ENCODE peak calls at places on chromosomes 12 and 14, in eight cellular contexts. X, Z, H, A, P, S, B and D are unnamed samples.

GRCh38 chr14:24798911-24799310 is 164.9 kb upstream of the GZMB start:
- DNase-seq in B (no peak), X (no peak), Z (no peak), A (no peak), P (no peak), H (no peak), S (no peak), D (no peak)

GRCh38 chr12:113461666-113462065 is 10.0 kb downstream of the LHX5 start:
- DNase-seq in P (peak), Z (no peak), S (no peak), B (peak), X (peak), A (peak), H (no peak), D (no peak)

GRCh38 chr12:26434299-26434915 is 239.0 kb downstream of the SSPN start:
- DNase-seq in Z (peak), S (peak), P (peak), B (peak), H (no peak), X (peak), A (peak), D (peak)

GRCh38 chr12:76194724-76195123 is 110.2 kb upstream of the NAP1L1 start:
- DNase-seq in H (no peak), P (no peak), B (no peak), S (no peak), X (no peak), A (no peak), Z (no peak), D (no peak)

GRCh38 chr12:113030875-113031525 is 25.5 kb upstream of the DTX1 start:
- DNase-seq in Z (peak), P (peak), A (peak), S (peak), B (peak), X (peak), H (no peak), D (peak)

GRCh38 chr12:51323317-51323960 is 535 bp downstream of the BIN2 start:
- DNase-seq in P (no peak), S (peak), H (no peak), Z (no peak), X (no peak), A (peak), B (no peak), D (no peak)

GRCh38 chr14:104856157-104856868 is 8.8 kb upstream of the CEP170B start:
- DNase-seq in A (no peak), P (no peak), X (no peak), H (peak), Z (no peak), B (no peak), S (peak), D (no peak)

GRCh38 chr12:108955225-108955835 is 65.5 kb downstream of the SVOP start:
- DNase-seq in A (no peak), Z (no peak), B (no peak), P (peak), H (peak), S (no peak), X (no peak), D (peak)

GRCh38 chr14:20278414-20278813 is 27.3 kb downstream of the TTC5 start:
- DNase-seq in H (peak), B (no peak), P (peak), Z (no peak), S (no peak), X (no peak), A (no peak), D (no peak)

GRCh38 chr12:15721716-15722115 is 67.5 kb downstream of the EPS8 start:
- DNase-seq in X (no peak), B (no peak), H (no peak), Z (no peak), A (no peak), S (no peak), P (no peak), D (no peak)

GRCh38 chr12:11321980-11322379 is 11.7 kb upstream of the PRB4 start:
- DNase-seq in B (no peak), A (no peak), H (no peak), Z (no peak), X (no peak), S (no peak), P (no peak), D (no peak)

GRCh38 chr14:52695481-52696091 is at the start of gene ERO1A:
- DNase-seq in S (peak), A (peak), P (peak), B (peak), H (peak), X (peak), Z (peak), D (peak)

GRCh38 chr14:74548881-74549280 is 55.3 kb downstream of the ISCA2 start:
- DNase-seq in A (no peak), P (no peak), S (no peak), Z (no peak), H (peak), B (no peak), X (no peak), D (no peak)

GRCh38 chr14:61322011-61322798 is 826 bp downstream of the PRKCH start:
- DNase-seq in B (peak), Z (no peak), H (peak), P (peak), S (peak), A (peak), X (no peak), D (no peak)

GRCh38 chr12:119354187-119354586 is 19.7 kb downstream of the CCDC60 start:
- DNase-seq in H (no peak), X (no peak), S (no peak), Z (no peak), A (no peak), B (no peak), P (no peak), D (no peak)

GRCh38 chr12:6604254-6605029 is 2.7 kb downstream of the CHD4 start:
- DNase-seq in A (no peak), S (no peak), X (no peak), P (no peak), H (no peak), B (no peak), Z (no peak), D (no peak)

GRCh38 chr14:71720978-71721624 is 211.1 kb upstream of the RGS6 start:
- DNase-seq in S (no peak), B (peak), H (no peak), A (peak), X (peak), Z (peak), P (peak), D (peak)

GRCh38 chr12:19894049-19894448 is 454.8 kb downstream of the AEBP2 start:
- DNase-seq in P (no peak), X (peak), Z (no peak), B (no peak), H (no peak), S (no peak), A (no peak), D (no peak)

GRCh38 chr14:34883954-34884353 is 8.8 kb upstream of the BAZ1A start:
- DNase-seq in X (peak), H (no peak), Z (no peak), B (no peak), P (no peak), A (no peak), S (no peak), D (no peak)

GRCh38 chr12:76920182-76921014 is 41.6 kb upstream of the CSRP2 start:
- DNase-seq in H (no peak), P (peak), B (no peak), S (no peak), A (no peak), X (no peak), Z (no peak), D (no peak)

GRCh38 chr14:72736791-72737559 is 156.9 kb downstream of the DPF3 start:
- DNase-seq in A (no peak), H (no peak), B (no peak), P (no peak), X (no peak), S (no peak), Z (no peak), D (no peak)

GRCh38 chr12:107288414-107289125 is 195.2 kb upstream of the CRY1 start:
- DNase-seq in P (no peak), H (no peak), A (no peak), X (no peak), B (no peak), S (no peak), Z (no peak), D (no peak)

GRCh38 chr12:125132698-125133400 is 67.6 kb downstream of the AACS start:
- DNase-seq in X (no peak), A (no peak), S (no peak), Z (no peak), H (no peak), P (no peak), B (no peak), D (no peak)

GRCh38 chr14:91586451-91586850 is 76.3 kb upstream of the PPP4R3A start:
- DNase-seq in H (no peak), X (no peak), B (no peak), S (no peak), A (no peak), Z (no peak), P (peak), D (no peak)

GRCh38 chr12:97680751-97681150 is 218.1 kb downstream of the RMST start:
- DNase-seq in A (no peak), Z (no peak), H (no peak), X (no peak), P (no peak), B (no peak), S (no peak), D (no peak)

GRCh38 chr12:131380220-131380957 is 330.5 kb upstream of the SFSWAP start:
- DNase-seq in S (no peak), A (no peak), H (no peak), X (no peak), Z (no peak), B (no peak), P (no peak), D (no peak)